ENCODE peak calls at places on chromosome 16, in five cellular contexts. O is ovary, R is sigmoid colon, K is endodermal cell, Y is IMR-90. P is an unnamed sample. For H3K9me3, the result is how much of the 10 kb centered on the place peaks cover.

GRCh38 chr16:69399361-69399760 is 13.6 kb upstream of the TERF2 start:
- DNase-seq in K (no peak), Y (peak), O (no peak), R (no peak), P (no peak)

GRCh38 chr16:17397499-17397891 is 73.3 kb downstream of the XYLT1 start:
- DNase-seq in R (no peak), O (no peak), K (no peak), Y (peak), P (no peak)

GRCh38 chr16:74035816-74036215 is 260.8 kb upstream of the PSMD7 start:
- DNase-seq in K (peak), Y (peak), O (no peak), R (no peak), P (peak)

GRCh38 chr16:56743840-56744239 is 13.9 kb downstream of the NUP93 start:
- DNase-seq in O (no peak), K (peak), R (no peak), Y (peak), P (no peak)

GRCh38 chr16:17828012-17828411 is 357.3 kb upstream of the XYLT1 start:
- DNase-seq in Y (peak), K (no peak), O (no peak), R (no peak), P (no peak)

GRCh38 chr16:50291719-50292565 is 25.6 kb downstream of the ADCY7 start:
- DNase-seq in O (no peak), K (no peak), R (no peak), Y (no peak), P (no peak)

GRCh38 chr16:20938426-20938825 is 37.9 kb downstream of the LYRM1 start:
- DNase-seq in Y (peak), R (no peak), O (no peak), K (no peak), P (no peak)

GRCh38 chr16:1183235-1183907 is 30.5 kb downstream of the CACNA1H start:
- DNase-seq in O (peak), R (peak), K (no peak), Y (peak), P (peak)

GRCh38 chr16:56643833-56644232 is 5.4 kb downstream of the MT1A start:
- DNase-seq in R (no peak), Y (no peak), K (no peak), O (no peak), P (no peak)

GRCh38 chr16:56869513-56870270 is 4.7 kb downstream of the SLC12A3 start:
- DNase-seq in Y (no peak), R (no peak), O (no peak), K (peak), P (peak)

GRCh38 chr16:50302472-50303005 is 36.2 kb downstream of the ADCY7 start:
- DNase-seq in O (peak), Y (no peak), K (no peak), R (peak), P (no peak)

GRCh38 chr16:58054289-58054688 is 28.7 kb downstream of the MMP15 start:
- DNase-seq in R (no peak), O (no peak), Y (no peak), K (no peak), P (no peak)

GRCh38 chr16:61926766-61927165 is 109.5 kb downstream of the CDH8 start:
- DNase-seq in O (no peak), R (no peak), Y (no peak), K (no peak), P (peak)

GRCh38 chr16:70804729-70805169 is 3.8 kb upstream of the VAC14 start:
- DNase-seq in Y (no peak), R (no peak), O (no peak), K (peak), P (no peak)

GRCh38 chr16:86521236-86522197 is 11.2 kb downstream of the FOXF1 start:
- DNase-seq in R (peak), O (no peak), K (no peak), Y (no peak), P (no peak)
- TF ChIP-seq CTCF in R (no peak), O (no peak), K (peak), Y (no peak), P (no peak)

GRCh38 chr16:85065099-85065498 is 37.5 kb downstream of the KIAA0513 start:
- DNase-seq in R (no peak), K (no peak), Y (no peak), O (no peak), P (no peak)
- H3K27ac ChIP-seq in R (no peak), K (no peak), Y (no peak), O (no peak), P (no peak)

DNA sequence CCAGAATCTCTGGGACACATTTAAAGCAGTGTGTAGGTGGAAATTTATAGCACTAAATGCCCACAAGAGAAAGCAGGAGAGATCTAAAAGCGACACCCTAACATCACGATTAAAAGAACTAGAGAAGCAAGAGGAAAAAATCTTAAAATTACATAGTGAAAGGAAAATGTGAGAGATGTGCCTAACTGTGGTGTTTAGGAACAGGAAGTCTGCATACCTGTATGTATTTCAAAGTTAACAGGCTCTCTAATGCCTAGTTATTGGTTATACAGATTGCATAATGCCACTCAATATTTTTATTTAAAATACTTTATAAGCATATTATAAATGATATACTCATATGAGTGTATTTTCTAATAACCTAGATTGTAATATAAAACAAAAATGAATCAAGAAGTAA is 25.9 kb downstream of the ZNF267 start:
- DNase-seq in K (no peak), R (no peak), O (no peak), Y (no peak), P (no peak)
- H3K9me3 ChIP-seq in K (under half), R (under half), O (under half), Y (under half), P (under half)

GRCh38 chr16:72657791-72658190 is 390.1 kb downstream of the ZFHX3 start:
- DNase-seq in Y (no peak), O (no peak), R (no peak), K (no peak), P (no peak)
- TF ChIP-seq CTCF in Y (no peak), O (no peak), R (no peak), K (no peak), P (no peak)

GRCh38 chr16:66058181-66058580 is 308.3 kb upstream of the CDH5 start:
- DNase-seq in R (no peak), O (no peak), Y (peak), K (no peak), P (peak)
- H3K27ac ChIP-seq in R (no peak), O (no peak), Y (peak), K (no peak), P (no peak)

DNA sequence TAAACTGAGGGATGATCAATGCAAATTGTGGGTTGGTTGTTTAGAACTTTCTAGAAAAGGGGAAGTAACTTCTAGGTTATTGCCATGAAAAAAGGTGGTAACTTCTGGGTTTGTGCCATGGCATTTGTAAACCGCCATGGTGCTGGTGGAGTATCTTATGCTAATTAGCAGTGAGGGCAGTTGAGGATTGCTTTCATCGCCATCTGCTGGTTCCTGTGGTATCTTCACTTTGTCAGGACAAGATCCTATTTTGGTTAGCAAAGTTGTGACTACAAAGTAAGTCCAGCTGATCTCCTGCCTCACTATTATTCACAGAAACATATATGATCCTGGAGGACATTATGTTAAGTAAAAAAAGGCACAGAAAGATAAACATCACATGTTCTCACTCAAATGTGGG is 1332.3 kb downstream of the CDH11 start:
- DNase-seq in Y (no peak), R (no peak), K (peak), O (no peak), P (peak)
- H3K9me3 ChIP-seq in Y (under half), R (under half), K (under half), O (under half), P (under half)

DNA sequence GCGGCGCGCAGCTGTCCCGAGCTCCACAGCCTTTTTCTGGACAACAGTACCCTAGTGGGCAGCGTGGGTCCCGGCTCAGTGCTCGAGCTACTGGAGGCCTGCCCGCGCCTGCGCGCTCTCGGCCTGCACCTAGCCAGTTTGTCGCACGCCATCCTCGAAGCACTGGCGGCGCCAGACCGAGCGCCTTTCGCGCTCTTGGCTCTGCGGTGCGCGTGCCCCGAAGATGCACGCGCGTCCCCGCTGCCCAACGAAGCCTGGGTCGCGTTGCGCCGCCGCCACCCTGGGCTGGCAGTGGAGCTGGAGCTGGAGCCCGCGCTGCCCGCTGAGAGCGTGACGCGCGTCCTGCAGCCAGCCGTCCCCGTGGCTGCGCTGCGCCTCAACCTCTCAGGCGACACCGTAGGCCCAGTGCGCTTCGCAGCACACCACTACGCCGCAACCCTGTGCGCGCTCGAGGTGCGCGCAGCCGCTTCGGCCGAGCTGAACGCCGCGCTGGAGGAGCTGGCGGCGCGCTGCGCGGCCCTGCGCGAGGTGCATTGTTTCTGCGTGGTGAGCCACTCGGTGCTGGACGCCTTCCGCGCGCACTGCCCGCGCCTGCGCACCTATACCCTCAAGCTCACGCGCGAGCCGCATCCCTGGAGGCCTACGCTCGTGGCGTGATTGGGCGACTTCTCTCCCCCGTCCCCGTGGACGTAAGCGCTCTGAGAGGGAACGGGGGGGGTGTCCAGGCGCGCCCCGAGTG is 1.2 kb upstream of the HSF4 start:
- DNase-seq in Y (peak), R (peak), K (peak), O (peak), P (no peak)
- TF ChIP-seq CTCF in Y (no peak), R (no peak), K (no peak), O (no peak), P (no peak)

DNA sequence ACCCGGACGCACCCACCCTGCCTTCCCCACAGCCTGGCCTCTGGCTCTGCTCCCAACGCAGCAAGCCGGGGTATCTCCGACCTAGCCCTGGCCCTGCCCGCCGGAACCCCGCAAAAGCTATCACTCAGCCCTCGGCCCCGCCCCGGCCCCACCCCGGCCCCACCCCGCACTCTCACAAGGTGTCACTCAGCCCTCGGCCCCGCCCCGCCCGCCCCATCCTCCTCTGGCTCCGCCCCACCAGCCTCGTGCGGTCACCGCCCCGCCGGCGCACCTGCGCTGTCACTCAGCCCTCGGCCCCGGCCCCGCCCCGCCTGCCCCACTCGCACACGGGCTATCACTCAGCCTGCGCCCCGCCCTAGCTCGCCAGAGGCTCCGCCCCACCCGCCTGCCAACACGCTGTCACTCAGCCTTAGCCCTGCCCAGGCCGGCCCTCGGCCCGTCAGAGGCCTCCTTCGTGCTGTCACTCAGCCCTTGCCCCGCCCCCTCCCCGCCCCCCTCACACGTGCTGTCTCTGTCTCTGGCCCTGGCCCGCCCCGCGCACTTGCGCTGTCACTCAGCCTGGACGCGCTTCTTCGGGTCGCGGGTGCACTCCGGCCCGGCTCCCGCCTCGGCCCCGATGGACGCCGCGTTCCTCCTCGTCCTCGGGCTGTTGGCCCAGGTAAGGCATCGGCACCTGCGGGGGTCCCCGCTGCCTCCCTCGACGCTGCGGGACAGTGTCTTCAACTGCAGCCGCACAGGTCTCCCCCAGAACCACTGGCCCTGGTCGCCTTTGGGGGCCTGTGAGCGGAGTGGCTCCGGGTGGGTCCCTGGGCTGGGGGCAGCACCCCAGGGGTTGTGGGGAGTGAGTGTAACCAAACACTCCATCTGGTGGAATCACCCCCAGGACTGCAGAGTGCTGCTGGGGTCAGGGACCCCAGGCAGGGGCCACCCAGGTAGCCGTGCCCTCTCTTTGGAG is at the start of gene CDH15:
- DNase-seq in Y (peak), K (peak), O (peak), R (peak), P (peak)
- H3K27ac ChIP-seq in Y (no peak), K (no peak), O (no peak), R (no peak), P (no peak)

DNA sequence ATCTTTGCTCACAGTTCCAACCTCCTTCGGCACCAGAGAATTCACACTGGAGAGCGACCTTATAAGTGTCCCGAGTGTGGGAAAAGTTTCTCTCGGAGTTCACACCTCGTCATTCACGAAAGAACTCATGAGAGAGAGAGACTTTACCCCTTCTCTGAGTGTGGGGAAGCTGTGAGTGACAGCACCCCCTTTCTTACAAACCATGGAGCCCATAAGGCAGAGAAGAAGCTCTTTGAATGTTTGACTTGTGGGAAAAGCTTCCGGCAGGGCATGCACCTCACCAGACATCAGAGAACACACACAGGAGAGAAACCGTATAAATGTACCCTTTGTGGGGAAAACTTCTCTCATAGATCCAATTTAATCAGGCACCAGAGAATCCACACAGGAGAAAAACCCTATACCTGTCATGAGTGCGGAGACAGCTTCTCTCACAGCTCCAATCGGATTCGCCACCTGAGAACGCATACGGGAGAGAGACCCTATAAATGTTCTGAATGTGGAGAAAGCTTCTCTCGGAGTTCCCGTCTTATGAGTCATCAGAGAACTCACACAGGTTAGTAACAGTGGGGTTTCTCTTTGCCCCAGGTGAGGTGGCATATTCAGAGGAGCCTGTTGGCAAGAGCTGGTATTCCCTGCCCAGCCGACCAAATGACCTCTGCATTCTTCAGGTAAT is 6.8 kb downstream of the ZNF263 start:
- DNase-seq in R (no peak), K (no peak), Y (no peak), O (no peak), P (no peak)
- H3K9me3 ChIP-seq in R (half or more), K (half or more), Y (half or more), O (under half), P (half or more)

P was measured in A673.